ENCODE peak calls at places on chromosomes 6 and 20, in seven cellular contexts. L is HTR-8/SVneo; H is caudate nucleus; I is stimulated activated CD4-positive, alpha-beta T cell treated with anti-CD3 and anti-CD28 coated beads, Interleukin-1b, Interleukin-23, amount 100 ng/mL, for 24 hours; G is astrocyte; O is SJSA1; W is activated CD8-positive, alpha-beta memory T cell treated with anti-CD3 and anti-CD28 coated beads for 24 hours. K is an unnamed sample.

GRCh38 chr6:16544006-16544405 is 217.3 kb downstream of the ATXN1 start:
- DNase-seq in H (no peak), O (no peak), L (no peak), G (peak), W (no peak), I (no peak), K (no peak)

GRCh38 chr6:135876048-135876447 is 24.5 kb downstream of the PDE7B start:
- DNase-seq in I (no peak), G (no peak), L (no peak), H (no peak), W (no peak), O (no peak), K (no peak)

GRCh38 chr6:47132724-47133123 is 90.6 kb upstream of the ADGRF1 start:
- DNase-seq in W (no peak), G (no peak), O (peak), H (no peak), L (no peak), I (no peak), K (no peak)

GRCh38 chr20:19976595-19977372 is 40.4 kb upstream of the NAA20 start:
- DNase-seq in H (peak), G (peak), O (peak), I (no peak), W (no peak), L (peak), K (peak)

GRCh38 chr6:13485303-13485702 is 2.1 kb downstream of the GFOD1 start:
- DNase-seq in H (no peak), L (no peak), W (no peak), I (no peak), G (no peak), O (no peak), K (no peak)

GRCh38 chr20:36311141-36311853 is 5.2 kb downstream of the DLGAP4 start:
- DNase-seq in L (no peak), G (no peak), O (no peak), I (no peak), W (peak), H (no peak), K (peak)

GRCh38 chr20:15236812-15237211 is 899.4 kb upstream of the FLRT3 start:
- DNase-seq in L (no peak), G (peak), H (no peak), O (no peak), I (no peak), W (no peak), K (peak)

GRCh38 chr6:90393232-90393884 is 96.7 kb upstream of the BACH2 start:
- DNase-seq in G (peak), I (peak), H (no peak), W (peak), L (peak), O (peak), K (peak)

GRCh38 chr6:141540207-141540606 is 592.5 kb upstream of the GJE1 start:
- DNase-seq in I (no peak), L (no peak), H (no peak), G (no peak), W (no peak), O (no peak), K (no peak)

GRCh38 chr20:63177785-63178444 is 38.0 kb downstream of the YTHDF1 start:
- DNase-seq in L (no peak), W (no peak), I (no peak), O (no peak), G (no peak), H (no peak), K (peak)

GRCh38 chr6:97865612-97866011 is 582.6 kb upstream of the MMS22L start:
- DNase-seq in I (no peak), L (no peak), G (no peak), O (no peak), W (no peak), H (no peak), K (no peak)

GRCh38 chr6:86723131-86723530 is 214.2 kb upstream of the HTR1E start:
- DNase-seq in O (no peak), I (no peak), H (no peak), W (no peak), G (no peak), L (no peak), K (no peak)

GRCh38 chr20:4555188-4555893 is 166.4 kb upstream of the PRND start:
- DNase-seq in O (peak), L (peak), W (no peak), H (no peak), G (peak), I (no peak), K (no peak)

GRCh38 chr6:27312950-27313271 is 838 bp upstream of the POM121L2 start:
- DNase-seq in L (no peak), G (no peak), W (no peak), H (no peak), O (no peak), I (no peak), K (no peak)

GRCh38 chr20:2688041-2688591 is 4.5 kb upstream of the EBF4 start:
- DNase-seq in H (peak), W (peak), L (no peak), G (no peak), O (no peak), I (peak), K (peak)

GRCh38 chr6:25041676-25042598 is 106.2 kb upstream of the RIPOR2 start:
- DNase-seq in O (no peak), I (no peak), H (no peak), W (peak), G (no peak), L (no peak), K (no peak)

GRCh38 chr6:88870728-88871330 is 92.6 kb downstream of the RNGTT start:
- DNase-seq in W (no peak), I (peak), H (no peak), L (peak), G (peak), O (peak), K (peak)

GRCh38 chr6:16239090-16239797 is 857 bp downstream of the GMPR start:
- DNase-seq in W (peak), H (peak), G (no peak), O (peak), L (peak), I (no peak), K (peak)

GRCh38 chr6:15476631-15477380 is 186.0 kb downstream of the DTNBP1 start:
- DNase-seq in O (no peak), G (peak), W (no peak), I (no peak), L (no peak), H (no peak), K (no peak)

GRCh38 chr6:42400031-42400760 is 51.5 kb downstream of the TRERF1 start:
- DNase-seq in G (no peak), O (no peak), W (peak), L (no peak), I (no peak), H (no peak), K (no peak)

GRCh38 chr6:89509719-89510339 is 76.9 kb downstream of the ANKRD6 start:
- DNase-seq in H (no peak), I (no peak), G (no peak), L (no peak), O (no peak), W (no peak), K (no peak)

GRCh38 chr6:156686429-156686939 is 90.7 kb upstream of the ARID1B start:
- DNase-seq in I (peak), W (no peak), H (no peak), L (peak), O (peak), G (peak), K (peak)

GRCh38 chr20:51431321-51431720 is 111.2 kb downstream of the NFATC2 start:
- DNase-seq in O (no peak), I (no peak), H (no peak), W (no peak), L (no peak), G (no peak), K (no peak)

GRCh38 chr6:35282472-35282871 is 15.1 kb upstream of the DEF6 start:
- DNase-seq in O (no peak), W (no peak), I (no peak), H (no peak), G (no peak), L (no peak), K (no peak)

GRCh38 chr20:62522748-62523396 is 47.1 kb upstream of the GATA5 start:
- DNase-seq in G (no peak), H (no peak), L (no peak), I (no peak), O (no peak), W (no peak), K (no peak)

GRCh38 chr20:11511816-11512215 is 405.9 kb upstream of the BTBD3 start:
- DNase-seq in I (no peak), O (no peak), H (no peak), W (no peak), L (no peak), G (peak), K (no peak)

GRCh38 chr6:35497571-35498406 is 910 bp upstream of the TEAD3 start:
- DNase-seq in H (no peak), O (peak), L (peak), G (peak), I (peak), W (peak), K (peak)

GRCh38 chr6:169935348-169935718 is 183.9 kb downstream of the ERMARD start:
- DNase-seq in G (no peak), I (no peak), W (peak), O (no peak), H (no peak), L (no peak), K (peak)

GRCh38 chr20:10427060-10427692 is 6.8 kb downstream of the MKKS start:
- DNase-seq in L (no peak), I (no peak), G (peak), H (peak), O (peak), W (peak), K (peak)

K was measured in H7.